ENCODE peak calls at places on chromosomes 2 and 18, in eight cellular contexts. One of them, this sample, is unnamed.

GRCh38 chr2:105592288-105592687 is 152.4 kb upstream of the NCK2 start:
- DNase-seq in heart left ventricle: no peak
- DNase-seq in ELF-1: no peak
- DNase-seq in EH: no peak
- DNase-seq in brain microvascular endothelial cell: no peak
- DNase-seq in activated CD4-positive, CD25-positive, alpha-beta regulatory T cell treated with anti-CD3 and anti-CD28 coated beads, Interleukin-2, amount 50 U/mL, for 72 hours: no peak
- DNase-seq in progenitor cell of endocrine pancreas: no peak
- DNase-seq in cardiac fibroblast: no peak
- DNase-seq in this sample: no peak

GRCh38 chr2:196792865-196793264 is 6.6 kb downstream of the GTF3C3 start:
- DNase-seq in heart left ventricle: no peak
- DNase-seq in ELF-1: no peak
- DNase-seq in EH: no peak
- DNase-seq in brain microvascular endothelial cell: no peak
- DNase-seq in activated CD4-positive, CD25-positive, alpha-beta regulatory T cell treated with anti-CD3 and anti-CD28 coated beads, Interleukin-2, amount 50 U/mL, for 72 hours: no peak
- DNase-seq in progenitor cell of endocrine pancreas: no peak
- DNase-seq in cardiac fibroblast: no peak
- DNase-seq in this sample: no peak

GRCh38 chr2:37439131-37439642 is 94.8 kb downstream of the QPCT start:
- DNase-seq in heart left ventricle: no peak
- DNase-seq in ELF-1: no peak
- DNase-seq in EH: no peak
- DNase-seq in brain microvascular endothelial cell: no peak
- DNase-seq in activated CD4-positive, CD25-positive, alpha-beta regulatory T cell treated with anti-CD3 and anti-CD28 coated beads, Interleukin-2, amount 50 U/mL, for 72 hours: no peak
- DNase-seq in progenitor cell of endocrine pancreas: no peak
- DNase-seq in cardiac fibroblast: no peak
- DNase-seq in this sample: no peak

GRCh38 chr18:46546111-46546640 is 110.8 kb downstream of the LOXHD1 start:
- DNase-seq in heart left ventricle: no peak
- DNase-seq in ELF-1: no peak
- DNase-seq in EH: peak; percentile 29
- DNase-seq in brain microvascular endothelial cell: no peak
- DNase-seq in activated CD4-positive, CD25-positive, alpha-beta regulatory T cell treated with anti-CD3 and anti-CD28 coated beads, Interleukin-2, amount 50 U/mL, for 72 hours: no peak
- DNase-seq in progenitor cell of endocrine pancreas: no peak
- DNase-seq in cardiac fibroblast: no peak
- DNase-seq in this sample: peak; percentile 2

GRCh38 chr2:239263937-239264837 is 136.6 kb downstream of the HDAC4 start:
- DNase-seq in heart left ventricle: no peak
- DNase-seq in ELF-1: no peak
- DNase-seq in EH: peak; percentile 58
- DNase-seq in brain microvascular endothelial cell: no peak
- DNase-seq in activated CD4-positive, CD25-positive, alpha-beta regulatory T cell treated with anti-CD3 and anti-CD28 coated beads, Interleukin-2, amount 50 U/mL, for 72 hours: no peak
- DNase-seq in progenitor cell of endocrine pancreas: no peak
- DNase-seq in cardiac fibroblast: peak; percentile 59
- DNase-seq in this sample: no peak

GRCh38 chr2:151665959-151666358 is 68.3 kb downstream of the NEB start:
- DNase-seq in heart left ventricle: no peak
- DNase-seq in ELF-1: no peak
- DNase-seq in EH: no peak
- DNase-seq in brain microvascular endothelial cell: no peak
- DNase-seq in activated CD4-positive, CD25-positive, alpha-beta regulatory T cell treated with anti-CD3 and anti-CD28 coated beads, Interleukin-2, amount 50 U/mL, for 72 hours: no peak
- DNase-seq in progenitor cell of endocrine pancreas: no peak
- DNase-seq in cardiac fibroblast: no peak
- DNase-seq in this sample: no peak

GRCh38 chr18:56869189-56869777 is 218.1 kb downstream of the WDR7 start:
- DNase-seq in heart left ventricle: no peak
- DNase-seq in ELF-1: no peak
- DNase-seq in EH: peak; percentile 64
- DNase-seq in brain microvascular endothelial cell: peak; percentile 32
- DNase-seq in activated CD4-positive, CD25-positive, alpha-beta regulatory T cell treated with anti-CD3 and anti-CD28 coated beads, Interleukin-2, amount 50 U/mL, for 72 hours: no peak
- DNase-seq in progenitor cell of endocrine pancreas: no peak
- DNase-seq in cardiac fibroblast: peak; percentile 81
- DNase-seq in this sample: peak; percentile 63

GRCh38 chr2:191171708-191172355 is 21.0 kb upstream of the STAT4 start:
- DNase-seq in heart left ventricle: no peak
- DNase-seq in ELF-1: no peak
- DNase-seq in EH: peak; percentile 98
- DNase-seq in brain microvascular endothelial cell: peak; percentile 85
- DNase-seq in activated CD4-positive, CD25-positive, alpha-beta regulatory T cell treated with anti-CD3 and anti-CD28 coated beads, Interleukin-2, amount 50 U/mL, for 72 hours: no peak
- DNase-seq in progenitor cell of endocrine pancreas: no peak
- DNase-seq in cardiac fibroblast: peak; percentile 97
- DNase-seq in this sample: no peak

GRCh38 chr2:170276926-170277571 is 99.1 kb downstream of the MYO3B start:
- DNase-seq in heart left ventricle: no peak
- DNase-seq in ELF-1: no peak
- DNase-seq in EH: no peak
- DNase-seq in brain microvascular endothelial cell: no peak
- DNase-seq in activated CD4-positive, CD25-positive, alpha-beta regulatory T cell treated with anti-CD3 and anti-CD28 coated beads, Interleukin-2, amount 50 U/mL, for 72 hours: no peak
- DNase-seq in progenitor cell of endocrine pancreas: no peak
- DNase-seq in cardiac fibroblast: no peak
- DNase-seq in this sample: no peak

GRCh38 chr18:64119916-64120315 is 29.0 kb downstream of the LINC00305 start:
- DNase-seq in heart left ventricle: no peak
- DNase-seq in ELF-1: no peak
- DNase-seq in EH: no peak
- DNase-seq in brain microvascular endothelial cell: no peak
- DNase-seq in activated CD4-positive, CD25-positive, alpha-beta regulatory T cell treated with anti-CD3 and anti-CD28 coated beads, Interleukin-2, amount 50 U/mL, for 72 hours: no peak
- DNase-seq in progenitor cell of endocrine pancreas: no peak
- DNase-seq in cardiac fibroblast: peak; percentile 0
- DNase-seq in this sample: peak; percentile 26

GRCh38 chr2:19577668-19578067 is 219.2 kb upstream of the OSR1 start:
- DNase-seq in heart left ventricle: no peak
- DNase-seq in ELF-1: no peak
- DNase-seq in EH: peak; percentile 70
- DNase-seq in brain microvascular endothelial cell: peak; percentile 18
- DNase-seq in activated CD4-positive, CD25-positive, alpha-beta regulatory T cell treated with anti-CD3 and anti-CD28 coated beads, Interleukin-2, amount 50 U/mL, for 72 hours: no peak
- DNase-seq in progenitor cell of endocrine pancreas: no peak
- DNase-seq in cardiac fibroblast: peak; percentile 53
- DNase-seq in this sample: no peak

GRCh38 chr2:186624276-186624675 is 34.4 kb downstream of the ITGAV start:
- DNase-seq in heart left ventricle: no peak
- DNase-seq in ELF-1: no peak
- DNase-seq in EH: no peak
- DNase-seq in brain microvascular endothelial cell: no peak
- DNase-seq in activated CD4-positive, CD25-positive, alpha-beta regulatory T cell treated with anti-CD3 and anti-CD28 coated beads, Interleukin-2, amount 50 U/mL, for 72 hours: no peak
- DNase-seq in progenitor cell of endocrine pancreas: no peak
- DNase-seq in cardiac fibroblast: no peak
- DNase-seq in this sample: no peak

GRCh38 chr2:128493880-128494279 is 175.2 kb upstream of the HS6ST1 start:
- DNase-seq in heart left ventricle: no peak
- DNase-seq in ELF-1: peak; percentile 21
- DNase-seq in EH: no peak
- DNase-seq in brain microvascular endothelial cell: no peak
- DNase-seq in activated CD4-positive, CD25-positive, alpha-beta regulatory T cell treated with anti-CD3 and anti-CD28 coated beads, Interleukin-2, amount 50 U/mL, for 72 hours: no peak
- DNase-seq in progenitor cell of endocrine pancreas: no peak
- DNase-seq in cardiac fibroblast: no peak
- DNase-seq in this sample: no peak

GRCh38 chr2:105888625-105889024 is 143.9 kb downstream of the NCK2 start:
- DNase-seq in heart left ventricle: no peak
- DNase-seq in ELF-1: peak; percentile 27
- DNase-seq in EH: no peak
- DNase-seq in brain microvascular endothelial cell: no peak
- DNase-seq in activated CD4-positive, CD25-positive, alpha-beta regulatory T cell treated with anti-CD3 and anti-CD28 coated beads, Interleukin-2, amount 50 U/mL, for 72 hours: no peak
- DNase-seq in progenitor cell of endocrine pancreas: no peak
- DNase-seq in cardiac fibroblast: peak; percentile 48
- DNase-seq in this sample: no peak